ENCODE peak calls at places on chromosomes 16 and 17, in seven cellular contexts. B, L, Y, I, A, W and V are unnamed samples.

GRCh38 chr16:72372646-72373045 is 200.7 kb upstream of the PMFBP1 start:
- DNase-seq in B (no peak), L (no peak), Y (no peak), I (no peak), A (no peak), W (no peak), V (no peak)

GRCh38 chr17:78653382-78653781 is 76.2 kb upstream of the DNAH17 start:
- DNase-seq in B (no peak), L (peak; percentile 3), Y (no peak), I (no peak), A (no peak), W (no peak), V (no peak)

GRCh38 chr17:14940946-14941280 is 324.2 kb downstream of the PMP22 start:
- DNase-seq in B (no peak), L (no peak), Y (no peak), I (no peak), A (no peak), W (no peak), V (no peak)

GRCh38 chr16:19696961-19697360 is 21.1 kb downstream of the KNOP1 start:
- DNase-seq in B (no peak), L (no peak), Y (peak; percentile 54), I (no peak), A (no peak), W (no peak), V (no peak)

GRCh38 chr17:41917192-41917591 is 1.6 kb downstream of the ACLY start:
- DNase-seq in B (no peak), L (no peak), Y (no peak), I (no peak), A (no peak), W (peak; percentile 29), V (no peak)

GRCh38 chr17:40371261-40371929 is 6.9 kb upstream of the GJD3 start:
- DNase-seq in B (peak; percentile 25), L (peak; percentile 52), Y (no peak), I (no peak), A (peak; percentile 49), W (no peak), V (peak; percentile 36)

GRCh38 chr16:58652741-58653140 is 23.1 kb upstream of the CNOT1 start:
- DNase-seq in B (no peak), L (peak; percentile 77), Y (no peak), I (no peak), A (no peak), W (peak; percentile 56), V (no peak)

GRCh38 chr16:73605309-73605708 is 557.4 kb upstream of the ZFHX3 start:
- DNase-seq in B (no peak), L (no peak), Y (no peak), I (no peak), A (no peak), W (peak; percentile 57), V (no peak)

GRCh38 chr16:81189100-81189664 is 49.3 kb upstream of the BCO1 start:
- DNase-seq in B (no peak), L (peak; percentile 46), Y (peak; percentile 32), I (peak; percentile 93), A (no peak), W (no peak), V (no peak)

GRCh38 chr16:84686702-84687298 is 13.0 kb upstream of the USP10 start:
- DNase-seq in B (no peak), L (no peak), Y (no peak), I (no peak), A (no peak), W (no peak), V (peak; percentile 6)

GRCh38 chr16:1430759-1431496 is at the start of gene PERCC1:
- DNase-seq in B (no peak), L (peak; percentile 81), Y (peak; percentile 30), I (no peak), A (no peak), W (no peak), V (no peak)

GRCh38 chr16:3004781-3005284 is 7.9 kb upstream of the CLDN9 start:
- DNase-seq in B (no peak), L (peak; percentile 58), Y (peak; percentile 34), I (no peak), A (peak; percentile 63), W (peak; percentile 38), V (no peak)

GRCh38 chr16:82507271-82507670 is 119.5 kb upstream of the CDH13 start:
- DNase-seq in B (no peak), L (no peak), Y (no peak), I (no peak), A (no peak), W (no peak), V (no peak)

GRCh38 chr17:32266389-32267269 is 997 bp downstream of the RHBDL3 start:
- DNase-seq in B (peak; percentile 52), L (peak; percentile 79), Y (no peak), I (peak; percentile 58), A (peak; percentile 54), W (peak; percentile 87), V (peak; percentile 69)

GRCh38 chr17:32341141-32341856 is 674 bp downstream of the C17orf75 start:
- DNase-seq in B (peak; percentile 59), L (peak; percentile 58), Y (peak; percentile 15), I (no peak), A (peak; percentile 26), W (no peak), V (peak; percentile 61)

GRCh38 chr17:71325117-71325516 is 795.7 kb upstream of the SOX9 start:
- DNase-seq in B (no peak), L (no peak), Y (no peak), I (no peak), A (no peak), W (no peak), V (no peak)

GRCh38 chr17:50345443-50346312 is at the start of gene XYLT2:
- DNase-seq in B (peak; percentile 99), L (peak; percentile 100), Y (peak; percentile 88), I (peak; percentile 93), A (peak; percentile 97), W (peak; percentile 96), V (peak; percentile 100)

GRCh38 chr17:75754378-75755204 is 10.4 kb downstream of the GALK1 start:
- DNase-seq in B (no peak), L (no peak), Y (no peak), I (peak; percentile 44), A (peak; percentile 68), W (no peak), V (no peak)

GRCh38 chr16:17397499-17397891 is 73.3 kb downstream of the XYLT1 start:
- DNase-seq in B (no peak), L (peak; percentile 59), Y (no peak), I (no peak), A (peak; percentile 37), W (no peak), V (no peak)

GRCh38 chr17:37643829-37644228 is 583 bp upstream of the DDX52 start:
- DNase-seq in B (no peak), L (peak; percentile 4), Y (peak; percentile 8), I (no peak), A (no peak), W (peak; percentile 3), V (no peak)

GRCh38 chr17:28643979-28644781 is 778 bp downstream of the BLTP2 start:
- DNase-seq in B (peak; percentile 57), L (peak; percentile 67), Y (peak; percentile 22), I (peak; percentile 66), A (peak; percentile 65), W (peak; percentile 76), V (peak; percentile 65)

DNA sequence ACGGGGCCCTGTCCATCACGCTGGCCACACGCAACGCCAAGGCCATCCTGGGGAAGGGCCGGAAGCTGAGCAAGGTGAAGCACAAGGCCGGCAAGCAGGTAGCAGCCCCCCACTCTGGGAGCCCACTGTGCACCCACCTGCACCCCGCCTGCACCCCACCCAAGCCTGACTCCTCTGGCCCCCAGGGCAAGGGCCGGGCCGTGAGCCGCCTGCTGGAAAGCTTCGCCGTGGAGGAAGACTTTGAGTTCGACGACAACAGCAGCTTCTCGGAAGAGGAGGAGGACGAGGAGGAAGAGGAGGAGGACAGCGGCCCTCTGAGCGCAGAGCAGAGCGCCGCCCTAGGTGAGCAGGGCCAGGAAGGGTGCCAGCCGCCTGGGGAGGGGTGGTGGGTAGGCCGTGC is 54.0 kb downstream of the ACTG1 start:
- DNase-seq in B (no peak), L (no peak), Y (no peak), I (no peak), A (no peak), W (no peak), V (no peak)
- TF ChIP-seq CTCF in B (no peak), L (no peak), Y (no peak), I (no peak), A (no peak), W (no peak), V (no peak)

DNA sequence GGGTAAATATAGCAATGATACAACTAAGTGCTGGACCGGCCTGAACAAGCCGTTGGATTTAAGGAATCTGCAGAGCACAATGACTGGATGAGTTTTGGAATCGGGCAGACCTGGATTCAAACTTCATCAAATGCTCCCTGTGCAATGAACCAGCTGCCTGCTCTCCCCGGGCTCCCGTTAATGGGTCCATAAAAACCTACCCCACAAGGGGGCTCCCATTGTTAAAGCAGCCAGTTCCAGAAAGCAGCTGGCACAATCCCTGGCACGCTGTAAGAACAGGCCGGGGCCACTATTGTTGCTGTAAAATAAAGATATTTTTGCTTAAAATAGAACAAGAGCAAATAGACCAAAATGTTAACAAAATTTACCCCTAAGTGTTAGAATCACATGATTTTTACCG is 131.9 kb downstream of the C16orf95 start:
- DNase-seq in B (no peak), L (no peak), Y (no peak), I (no peak), A (no peak), W (peak; percentile 37), V (no peak)
- TF ChIP-seq CTCF in B (no peak), L (no peak), Y (no peak), I (no peak), A (no peak), W (peak; percentile 31), V (no peak)

DNA sequence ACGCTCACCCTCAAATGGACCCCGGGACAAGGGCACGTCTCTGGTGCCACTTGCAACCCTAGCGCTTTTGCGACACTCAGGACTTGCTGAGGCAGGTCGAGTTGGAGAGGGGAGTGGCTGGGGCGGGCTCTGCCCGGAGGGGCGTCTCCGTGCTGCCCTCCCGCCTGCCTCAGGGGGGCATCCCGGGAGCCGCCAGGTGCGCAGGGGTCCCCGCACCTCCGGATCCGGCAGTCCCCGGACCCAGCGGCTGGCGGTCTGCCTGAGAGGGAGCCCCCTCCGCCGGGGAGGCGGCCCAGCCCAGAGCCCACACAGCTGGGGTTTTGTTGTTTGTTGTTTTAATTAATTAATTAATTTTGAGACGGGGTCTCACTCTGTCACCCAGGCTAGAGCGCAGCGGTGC is at the start of gene SLC52A1:
- DNase-seq in B (no peak), L (peak; percentile 60), Y (no peak), I (no peak), A (no peak), W (peak; percentile 21), V (no peak)
- TF ChIP-seq CTCF in B (no peak), L (no peak), Y (no peak), I (no peak), A (no peak), W (no peak), V (no peak)

DNA sequence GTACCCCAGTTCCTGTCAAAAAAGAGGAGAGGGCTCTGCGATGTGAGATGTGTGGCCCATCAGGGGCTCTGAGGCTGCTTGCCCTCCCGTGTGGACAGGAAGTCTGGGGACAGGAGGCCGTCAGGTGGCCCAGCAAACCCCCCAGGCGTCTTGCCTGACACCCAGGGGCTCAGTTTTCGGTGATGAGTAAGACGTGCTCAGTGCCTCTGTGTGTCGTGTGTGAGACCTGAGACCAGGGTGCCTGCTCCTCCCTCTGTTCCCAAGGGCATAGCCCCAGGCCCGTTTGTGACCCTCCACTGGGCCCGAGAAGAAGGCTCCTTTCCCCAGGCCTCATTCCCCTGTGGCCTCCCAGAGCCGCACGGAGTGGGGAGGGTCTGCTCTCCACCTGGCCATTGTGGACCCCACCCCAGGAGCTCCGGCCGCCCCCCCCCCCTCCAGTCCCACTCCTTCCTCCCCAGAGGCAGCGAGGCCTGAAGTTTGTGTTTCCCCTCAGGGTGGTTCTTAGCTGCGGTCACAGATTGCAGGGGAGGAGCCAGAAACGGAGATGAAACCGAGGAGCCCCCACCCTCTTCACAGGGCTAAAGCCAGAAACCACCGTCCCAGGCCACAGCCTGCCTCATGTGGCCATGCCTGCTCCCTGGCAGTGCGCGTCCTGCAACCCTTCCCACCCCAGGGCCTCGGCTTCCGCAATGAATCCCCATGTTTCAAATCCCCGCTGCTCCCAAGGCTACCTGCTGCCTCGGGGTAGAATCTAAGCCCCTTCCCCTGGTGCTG is 4.9 kb upstream of the ACTG1 start:
- DNase-seq in B (peak; percentile 88), L (no peak), Y (no peak), I (peak; percentile 56), A (no peak), W (peak; percentile 46), V (peak; percentile 92)
- TF ChIP-seq CTCF in B (no peak), L (no peak), Y (no peak), I (no peak), A (no peak), W (no peak), V (no peak)